ENCODE peak calls at places on chromosomes 7 and 10, in ten cellular contexts. X is stimulated activated CD8-positive, alpha-beta memory T cell treated with anti-CD3 and anti-CD28 coated beads, Interleukin-4, amount 100 ng/mL, for 24 hours; W is neuronal stem cell; M is activated naive CD8-positive, alpha-beta T cell treated with anti-CD3 and anti-CD28 coated beads, Interleukin-2, amount 50 U/mL, for 24 hours; F is activated gamma-delta T cell treated with Interleukin-2 at 50 U/mL for 16 hours; A is GM23338; U is activated naive CD4-positive, alpha-beta T cell; E is CD8-positive, alpha-beta T cell; I is GM03348; Q is stimulated activated effector memory CD8-positive, alpha-beta T cell treated with anti-CD3 and anti-CD28 coated beads, Interleukin-12 subunit alpha, Interleukin-12 subunit beta, amount 100 ng/mL, for 72 hours. Y is an unnamed sample.

GRCh38 chr10:48579251-48579960 is 25.5 kb downstream of the ARHGAP22 start:
- DNase-seq in A (no peak), F (no peak), U (no peak), X (no peak), E (no peak), I (peak), W (no peak), M (no peak), Q (no peak), Y (no peak)

GRCh38 chr7:136923111-136923510 is 54.7 kb downstream of the CHRM2 start:
- DNase-seq in U (no peak), F (no peak), A (no peak), Q (no peak), X (no peak), I (peak), E (no peak), M (no peak), W (no peak), Y (no peak)

GRCh38 chr7:28955723-28956607 is 2.2 kb downstream of the TRIL start:
- DNase-seq in W (peak), U (no peak), F (peak), E (no peak), A (peak), I (peak), X (no peak), M (peak), Q (peak), Y (peak)

GRCh38 chr10:11261687-11262086 is 244.0 kb downstream of the CELF2 start:
- DNase-seq in W (no peak), I (no peak), Q (no peak), U (no peak), F (no peak), E (no peak), M (no peak), X (no peak), A (no peak), Y (no peak)

GRCh38 chr7:2638224-2638991 is 6.6 kb downstream of the TTYH3 start:
- DNase-seq in M (no peak), Q (no peak), I (peak), A (no peak), X (no peak), F (no peak), E (no peak), U (no peak), W (no peak), Y (no peak)

GRCh38 chr7:98137134-98137825 is 30.6 kb downstream of the LMTK2 start:
- DNase-seq in W (no peak), Q (no peak), A (no peak), X (no peak), E (no peak), U (no peak), F (no peak), M (no peak), I (no peak), Y (no peak)

GRCh38 chr10:50556238-50557120 is 67.3 kb downstream of the SGMS1 start:
- DNase-seq in M (no peak), U (no peak), X (no peak), E (no peak), A (no peak), Q (no peak), F (no peak), I (no peak), W (no peak), Y (no peak)

GRCh38 chr7:130242198-130243014 is 24.3 kb upstream of the CPA2 start:
- DNase-seq in I (peak), X (peak), M (peak), A (peak), F (peak), Q (peak), E (peak), W (no peak), U (peak), Y (peak)

GRCh38 chr7:137209151-137209822 is 134.2 kb downstream of the PTN start:
- DNase-seq in A (no peak), X (no peak), Q (no peak), E (no peak), I (no peak), U (no peak), W (no peak), M (no peak), F (no peak), Y (no peak)

GRCh38 chr10:84537447-84537931 is 209.1 kb downstream of the CCSER2 start:
- DNase-seq in F (peak), A (peak), M (peak), E (peak), W (peak), I (peak), U (peak), Q (peak), X (no peak), Y (peak)

GRCh38 chr10:32459072-32459703 is 13.2 kb downstream of the CCDC7 start:
- DNase-seq in W (no peak), Q (no peak), A (no peak), M (no peak), I (no peak), F (peak), E (peak), X (no peak), U (peak), Y (no peak)

GRCh38 chr10:126518186-126519080 is 130.2 kb upstream of the ADAM12 start:
- DNase-seq in I (no peak), E (no peak), A (no peak), F (no peak), Q (no peak), W (no peak), X (no peak), M (no peak), U (no peak), Y (no peak)

GRCh38 chr10:97422921-97423420 is 3.0 kb upstream of the PGAM1 start:
- DNase-seq in W (no peak), Q (peak), F (no peak), X (no peak), A (no peak), E (no peak), U (no peak), I (peak), M (peak), Y (no peak)

GRCh38 chr10:93598157-93598556 is 2.9 kb downstream of the RBP4 start:
- DNase-seq in X (no peak), I (no peak), E (no peak), Q (no peak), A (no peak), W (no peak), F (no peak), M (no peak), U (no peak), Y (no peak)

Y was measured in HAP-1.